ENCODE peak calls at places on chromosome 6, in ten cellular contexts. F, D, S, W, C, Y, K, A, O and X are unnamed samples.

GRCh38 chr6:28505733-28506132 is 9.9 kb downstream of the GPX6 start:
- DNase-seq in F (no peak), D (no peak), S (no peak), W (no peak), C (no peak), Y (no peak), K (no peak), A (no peak), O (no peak), X (no peak)

GRCh38 chr6:39983193-39983592 is 48.9 kb upstream of the MOCS1 start:
- DNase-seq in F (no peak), D (no peak), S (no peak), W (no peak), C (no peak), Y (no peak), K (no peak), A (no peak), O (no peak), X (no peak)

GRCh38 chr6:93418448-93419303 is 683 bp downstream of the EPHA7 start:
- DNase-seq in F (no peak), D (peak), S (peak), W (peak), C (peak), Y (no peak), K (no peak), A (no peak), O (no peak), X (no peak)

GRCh38 chr6:118537579-118537978 is 10.5 kb upstream of the PLN start:
- DNase-seq in F (no peak), D (no peak), S (no peak), W (no peak), C (peak), Y (no peak), K (no peak), A (no peak), O (no peak), X (no peak)

GRCh38 chr6:51513891-51514290 is 573.5 kb downstream of the PKHD1 start:
- DNase-seq in F (no peak), D (peak), S (peak), W (no peak), C (no peak), Y (no peak), K (no peak), A (no peak), O (no peak), X (no peak)

GRCh38 chr6:43386492-43386891 is 17.0 kb upstream of the ZNF318 start:
- DNase-seq in F (no peak), D (no peak), S (no peak), W (no peak), C (peak), Y (no peak), K (no peak), A (no peak), O (no peak), X (peak)

GRCh38 chr6:95099410-95099809 is 477.9 kb upstream of the MANEA start:
- DNase-seq in F (no peak), D (peak), S (no peak), W (no peak), C (no peak), Y (no peak), K (no peak), A (no peak), O (no peak), X (no peak)

GRCh38 chr6:156953478-156954146 is 176.4 kb downstream of the ARID1B start:
- DNase-seq in F (peak), D (peak), S (peak), W (peak), C (peak), Y (no peak), K (no peak), A (peak), O (no peak), X (no peak)

GRCh38 chr6:18432180-18432579 is 45.0 kb downstream of the RNF144B start:
- DNase-seq in F (no peak), D (peak), S (no peak), W (peak), C (no peak), Y (no peak), K (no peak), A (no peak), O (no peak), X (no peak)

GRCh38 chr6:41517473-41517872 is 28.7 kb upstream of the FOXP4 start:
- DNase-seq in F (no peak), D (no peak), S (no peak), W (no peak), C (no peak), Y (no peak), K (no peak), A (no peak), O (no peak), X (no peak)

GRCh38 chr6:75094614-75095321 is 111.1 kb downstream of the COL12A1 start:
- DNase-seq in F (no peak), D (no peak), S (no peak), W (peak), C (no peak), Y (no peak), K (no peak), A (no peak), O (no peak), X (no peak)

GRCh38 chr6:100554228-100554627 is 89.5 kb upstream of the SIM1 start:
- DNase-seq in F (no peak), D (peak), S (peak), W (no peak), C (no peak), Y (no peak), K (no peak), A (peak), O (no peak), X (no peak)

GRCh38 chr6:111338843-111339242 is 144.2 kb downstream of the REV3L start:
- DNase-seq in F (no peak), D (no peak), S (no peak), W (no peak), C (no peak), Y (no peak), K (no peak), A (no peak), O (no peak), X (peak)

GRCh38 chr6:139308936-139309603 is 17.3 kb upstream of the TXLNB start:
- DNase-seq in F (peak), D (peak), S (no peak), W (peak), C (no peak), Y (no peak), K (no peak), A (no peak), O (no peak), X (no peak)

GRCh38 chr6:169256518-169256917 is 2.9 kb upstream of the THBS2 start:
- DNase-seq in F (no peak), D (no peak), S (no peak), W (no peak), C (no peak), Y (no peak), K (no peak), A (no peak), O (no peak), X (no peak)

GRCh38 chr6:89073014-89073620 is 7.4 kb upstream of the PNRC1 start:
- DNase-seq in F (no peak), D (no peak), S (no peak), W (no peak), C (no peak), Y (no peak), K (no peak), A (no peak), O (no peak), X (no peak)

GRCh38 chr6:8187209-8187608 is 84.9 kb upstream of the EEF1E1 start:
- DNase-seq in F (no peak), D (no peak), S (no peak), W (no peak), C (no peak), Y (no peak), K (no peak), A (no peak), O (no peak), X (no peak)

GRCh38 chr6:7183707-7184106 is 75.9 kb downstream of the RREB1 start:
- DNase-seq in F (no peak), D (peak), S (peak), W (no peak), C (no peak), Y (no peak), K (no peak), A (no peak), O (no peak), X (no peak)

GRCh38 chr6:153108320-153108719 is 22.8 kb downstream of the RGS17 start:
- DNase-seq in F (no peak), D (peak), S (no peak), W (peak), C (peak), Y (no peak), K (no peak), A (no peak), O (no peak), X (no peak)

GRCh38 chr6:32692019-32692418 is 25.6 kb upstream of the HLA-DQB1 start:
- DNase-seq in F (no peak), D (peak), S (peak), W (no peak), C (peak), Y (peak), K (no peak), A (no peak), O (no peak), X (peak)

GRCh38 chr6:98833101-98834059 is 994 bp upstream of the POU3F2 start:
- DNase-seq in F (peak), D (no peak), S (peak), W (peak), C (peak), Y (no peak), K (no peak), A (peak), O (no peak), X (no peak)

GRCh38 chr6:53361549-53362031 is 12.8 kb upstream of the ELOVL5 start:
- DNase-seq in F (peak), D (peak), S (no peak), W (peak), C (peak), Y (no peak), K (no peak), A (no peak), O (no peak), X (peak)